ENCODE peak calls at places on chromosomes 2 and 18, in five cellular contexts. D is CD8-positive, alpha-beta memory T cell; X is Right ventricle myocardium superior; T is right cardiac atrium; C is NCI-H146. A is an unnamed sample.

GRCh38 chr2:50335852-50336251 is 696.1 kb downstream of the NRXN1 start:
- DNase-seq in X (no peak), T (no peak), D (no peak), C (no peak), A (no peak)

GRCh38 chr2:33126973-33127372 is 180.2 kb downstream of the LTBP1 start:
- DNase-seq in X (no peak), D (no peak), T (no peak), C (no peak), A (no peak)

GRCh38 chr2:9010866-9011265 is 7.4 kb upstream of the MBOAT2 start:
- DNase-seq in T (no peak), C (no peak), D (no peak), X (no peak), A (no peak)

GRCh38 chr2:48332286-48332685 is 197.7 kb upstream of the STON1 start:
- DNase-seq in D (no peak), X (no peak), T (no peak), C (no peak), A (no peak)

GRCh38 chr2:127805491-127805890 is 5.5 kb downstream of the WDR33 start:
- DNase-seq in X (no peak), C (no peak), D (no peak), T (no peak), A (no peak)

GRCh38 chr18:57755473-57756067 is 47.5 kb downstream of the ATP8B1 start:
- DNase-seq in X (no peak), C (peak; percentile 64), T (no peak), D (no peak), A (no peak)

GRCh38 chr18:76466410-76466991 is 28.5 kb downstream of the ZNF516 start:
- DNase-seq in X (peak; percentile 40), D (no peak), T (no peak), C (no peak), A (no peak)

GRCh38 chr2:148906136-148906535 is 31.1 kb downstream of the KIF5C start:
- DNase-seq in C (no peak), X (no peak), D (no peak), T (no peak), A (no peak)

GRCh38 chr18:57113783-57114465 is 33.0 kb upstream of the BOD1L2 start:
- DNase-seq in X (no peak), T (no peak), C (peak; percentile 6), D (no peak), A (no peak)

GRCh38 chr2:15383695-15384350 is 177.3 kb downstream of the NBAS start:
- DNase-seq in T (no peak), X (no peak), D (no peak), C (no peak), A (no peak)

GRCh38 chr2:54773838-54774237 is 50.4 kb downstream of the EML6 start:
- DNase-seq in D (no peak), C (no peak), T (no peak), X (no peak), A (no peak)

GRCh38 chr2:197952540-197953202 is 148.3 kb downstream of the PLCL1 start:
- DNase-seq in D (no peak), T (no peak), C (no peak), X (no peak), A (no peak)

GRCh38 chr2:233834378-233834777 is 20.0 kb downstream of the HJURP start:
- DNase-seq in C (no peak), X (no peak), T (no peak), D (no peak), A (no peak)

GRCh38 chr2:28454016-28454930 is 41.6 kb upstream of the PLB1 start:
- DNase-seq in C (peak; percentile 33), X (no peak), D (no peak), T (no peak), A (no peak)

GRCh38 chr2:202780514-202781021 is 91.0 kb downstream of the ICA1L start:
- DNase-seq in T (no peak), D (no peak), C (no peak), X (no peak), A (no peak)

GRCh38 chr18:78991446-78991845 is 11.8 kb downstream of the SALL3 start:
- DNase-seq in X (no peak), C (no peak), T (no peak), D (no peak), A (no peak)

GRCh38 chr2:171855401-171855800 is 38.6 kb downstream of the SLC25A12 start:
- DNase-seq in T (no peak), X (no peak), D (no peak), C (no peak), A (no peak)

GRCh38 chr2:9883897-9884296 is 40.6 kb downstream of the TAF1B start:
- DNase-seq in X (no peak), T (no peak), D (no peak), C (no peak), A (no peak)

GRCh38 chr18:76442413-76443171 is 52.5 kb downstream of the ZNF516 start:
- DNase-seq in C (no peak), T (no peak), D (no peak), X (peak; percentile 34), A (no peak)

GRCh38 chr2:160696061-160696452 is 202.4 kb upstream of the RBMS1 start:
- DNase-seq in D (no peak), T (no peak), X (no peak), C (no peak), A (no peak)

GRCh38 chr2:188227713-188228112 is 64.0 kb upstream of the GULP1 start:
- DNase-seq in D (no peak), C (no peak), X (no peak), T (no peak), A (no peak)

GRCh38 chr2:146324954-146325353 is 1519.9 kb upstream of the ACVR2A start:
- DNase-seq in D (no peak), X (no peak), T (no peak), C (no peak), A (no peak)

GRCh38 chr2:46732127-46732526 is 183.5 kb downstream of the MCFD2 start:
- DNase-seq in D (no peak), C (no peak), X (no peak), T (no peak), A (no peak)

GRCh38 chr2:116949249-116949648 is 865.2 kb upstream of the DDX18 start:
- DNase-seq in D (no peak), C (no peak), T (no peak), X (no peak), A (no peak)

GRCh38 chr2:240989451-240990265 is 8.8 kb upstream of the SNED1 start:
- DNase-seq in C (no peak), D (no peak), X (peak; percentile 57), T (peak; percentile 81), A (peak; percentile 64)

GRCh38 chr2:183149489-183149888 is 25.2 kb downstream of the NUP35 start:
- DNase-seq in T (no peak), D (no peak), C (no peak), X (no peak), A (no peak)

GRCh38 chr2:144147356-144147755 is 372.6 kb downstream of the ZEB2 start:
- DNase-seq in T (no peak), D (no peak), X (no peak), C (no peak), A (no peak)

GRCh38 chr2:67917332-67918054 is 145.3 kb downstream of the C1D start:
- DNase-seq in T (no peak), D (no peak), X (no peak), C (no peak), A (no peak)

GRCh38 chr18:12283256-12283655 is 24.8 kb upstream of the TUBB6 start:
- DNase-seq in T (no peak), C (peak; percentile 34), X (no peak), D (no peak), A (no peak)

GRCh38 chr2:17646096-17646554 is 105.6 kb downstream of the VSNL1 start:
- DNase-seq in X (no peak), D (peak; percentile 13), T (no peak), C (peak; percentile 22), A (peak; percentile 50)

GRCh38 chr2:23460228-23460627 is 75.2 kb downstream of the KLHL29 start:
- DNase-seq in T (no peak), X (no peak), D (no peak), C (no peak), A (no peak)

GRCh38 chr2:64329848-64330247 is 124.1 kb upstream of the LGALSL start:
- DNase-seq in D (no peak), C (no peak), X (no peak), T (peak; percentile 76), A (peak; percentile 57)

GRCh38 chr18:47323158-47323557 is 71.7 kb upstream of the SKOR2 start:
- DNase-seq in D (no peak), C (no peak), T (no peak), X (no peak), A (no peak)

A was measured in left colon.